ENCODE peak calls at places on chromosome 20, in six cellular contexts. One of them, this sample, is unnamed.

GRCh38 chr20:12928358-12928754 is 80.4 kb upstream of the SPTLC3 start:
- DNase-seq in occipital lobe: no peak
- DNase-seq in left cardiac atrium: no peak
- DNase-seq in DMS153: no peak
- DNase-seq in activated CD4-positive, alpha-beta memory T cell treated with anti-CD3 and anti-CD28 coated beads for 36 hours: no peak
- DNase-seq in PC-9: no peak
- DNase-seq in this sample: no peak

GRCh38 chr20:20367681-20368413 is at the start of gene INSM1:
- DNase-seq in occipital lobe: peak; percentile 38
- DNase-seq in left cardiac atrium: no peak
- DNase-seq in DMS153: peak; percentile 91
- DNase-seq in activated CD4-positive, alpha-beta memory T cell treated with anti-CD3 and anti-CD28 coated beads for 36 hours: peak; percentile 50
- DNase-seq in PC-9: no peak
- DNase-seq in this sample: no peak

GRCh38 chr20:51566594-51566993 is 24.1 kb upstream of the NFATC2 start:
- DNase-seq in occipital lobe: no peak
- DNase-seq in left cardiac atrium: no peak
- DNase-seq in DMS153: no peak
- DNase-seq in activated CD4-positive, alpha-beta memory T cell treated with anti-CD3 and anti-CD28 coated beads for 36 hours: no peak
- DNase-seq in PC-9: no peak
- DNase-seq in this sample: no peak

GRCh38 chr20:25218109-25218486 is 22.6 kb downstream of the ENTPD6 start:
- DNase-seq in occipital lobe: no peak
- DNase-seq in left cardiac atrium: no peak
- DNase-seq in DMS153: no peak
- DNase-seq in activated CD4-positive, alpha-beta memory T cell treated with anti-CD3 and anti-CD28 coated beads for 36 hours: no peak
- DNase-seq in PC-9: no peak
- DNase-seq in this sample: no peak

GRCh38 chr20:17878912-17879602 is 89.5 kb downstream of the SNX5 start:
- DNase-seq in occipital lobe: no peak
- DNase-seq in left cardiac atrium: no peak
- DNase-seq in DMS153: no peak
- DNase-seq in activated CD4-positive, alpha-beta memory T cell treated with anti-CD3 and anti-CD28 coated beads for 36 hours: peak; percentile 32
- DNase-seq in PC-9: no peak
- DNase-seq in this sample: no peak

GRCh38 chr20:40892642-40893041 is 136.0 kb upstream of the TOP1 start:
- DNase-seq in occipital lobe: no peak
- DNase-seq in left cardiac atrium: no peak
- DNase-seq in DMS153: no peak
- DNase-seq in activated CD4-positive, alpha-beta memory T cell treated with anti-CD3 and anti-CD28 coated beads for 36 hours: no peak
- DNase-seq in PC-9: no peak
- DNase-seq in this sample: no peak

GRCh38 chr20:21147593-21147992 is 21.7 kb downstream of the KIZ start:
- DNase-seq in occipital lobe: no peak
- DNase-seq in left cardiac atrium: no peak
- DNase-seq in DMS153: no peak
- DNase-seq in activated CD4-positive, alpha-beta memory T cell treated with anti-CD3 and anti-CD28 coated beads for 36 hours: no peak
- DNase-seq in PC-9: no peak
- DNase-seq in this sample: no peak

GRCh38 chr20:1389703-1390385 is 3.0 kb downstream of the FKBP1A start:
- DNase-seq in occipital lobe: no peak
- DNase-seq in left cardiac atrium: peak; percentile 42
- DNase-seq in DMS153: no peak
- DNase-seq in activated CD4-positive, alpha-beta memory T cell treated with anti-CD3 and anti-CD28 coated beads for 36 hours: peak; percentile 32
- DNase-seq in PC-9: no peak
- DNase-seq in this sample: no peak

GRCh38 chr20:52476074-52476751 is 284.6 kb upstream of the ZFP64 start:
- DNase-seq in occipital lobe: no peak
- DNase-seq in left cardiac atrium: no peak
- DNase-seq in DMS153: no peak
- DNase-seq in activated CD4-positive, alpha-beta memory T cell treated with anti-CD3 and anti-CD28 coated beads for 36 hours: no peak
- DNase-seq in PC-9: no peak
- DNase-seq in this sample: no peak

GRCh38 chr20:1486566-1486965 is 4.7 kb downstream of the SIRPB2 start:
- DNase-seq in occipital lobe: no peak
- DNase-seq in left cardiac atrium: no peak
- DNase-seq in DMS153: no peak
- DNase-seq in activated CD4-positive, alpha-beta memory T cell treated with anti-CD3 and anti-CD28 coated beads for 36 hours: no peak
- DNase-seq in PC-9: no peak
- DNase-seq in this sample: no peak

GRCh38 chr20:49539481-49540231 is 28.3 kb downstream of the PTGIS start:
- DNase-seq in occipital lobe: no peak
- DNase-seq in left cardiac atrium: no peak
- DNase-seq in DMS153: no peak
- DNase-seq in activated CD4-positive, alpha-beta memory T cell treated with anti-CD3 and anti-CD28 coated beads for 36 hours: no peak
- DNase-seq in PC-9: no peak
- DNase-seq in this sample: no peak

GRCh38 chr20:44083220-44083933 is 103.6 kb downstream of the JPH2 start:
- DNase-seq in occipital lobe: no peak
- DNase-seq in left cardiac atrium: peak; percentile 69
- DNase-seq in DMS153: peak; percentile 80
- DNase-seq in activated CD4-positive, alpha-beta memory T cell treated with anti-CD3 and anti-CD28 coated beads for 36 hours: no peak
- DNase-seq in PC-9: peak; percentile 86
- DNase-seq in this sample: no peak

GRCh38 chr20:54272901-54273488 is 65.1 kb downstream of the PFDN4 start:
- DNase-seq in occipital lobe: no peak
- DNase-seq in left cardiac atrium: no peak
- DNase-seq in DMS153: no peak
- DNase-seq in activated CD4-positive, alpha-beta memory T cell treated with anti-CD3 and anti-CD28 coated beads for 36 hours: no peak
- DNase-seq in PC-9: no peak
- DNase-seq in this sample: no peak

GRCh38 chr20:53917145-53918009 is 153.0 kb downstream of the BCAS1 start:
- DNase-seq in occipital lobe: no peak
- DNase-seq in left cardiac atrium: peak; percentile 67
- DNase-seq in DMS153: no peak
- DNase-seq in activated CD4-positive, alpha-beta memory T cell treated with anti-CD3 and anti-CD28 coated beads for 36 hours: no peak
- DNase-seq in PC-9: peak; percentile 79
- DNase-seq in this sample: peak; percentile 65

GRCh38 chr20:35398660-35399144 is 13.1 kb downstream of the UQCC1 start:
- DNase-seq in occipital lobe: no peak
- DNase-seq in left cardiac atrium: no peak
- DNase-seq in DMS153: no peak
- DNase-seq in activated CD4-positive, alpha-beta memory T cell treated with anti-CD3 and anti-CD28 coated beads for 36 hours: no peak
- DNase-seq in PC-9: no peak
- DNase-seq in this sample: no peak

GRCh38 chr20:38982291-38982690 is 20.1 kb downstream of the DHX35 start:
- DNase-seq in occipital lobe: no peak
- DNase-seq in left cardiac atrium: no peak
- DNase-seq in DMS153: no peak
- DNase-seq in activated CD4-positive, alpha-beta memory T cell treated with anti-CD3 and anti-CD28 coated beads for 36 hours: no peak
- DNase-seq in PC-9: peak; percentile 75
- DNase-seq in this sample: no peak

GRCh38 chr20:24506696-24507095 is 37.3 kb downstream of the SYNDIG1 start:
- DNase-seq in occipital lobe: no peak
- DNase-seq in left cardiac atrium: no peak
- DNase-seq in DMS153: no peak
- DNase-seq in activated CD4-positive, alpha-beta memory T cell treated with anti-CD3 and anti-CD28 coated beads for 36 hours: no peak
- DNase-seq in PC-9: no peak
- DNase-seq in this sample: no peak

GRCh38 chr20:60695223-60695622 is 556.8 kb upstream of the CDH4 start:
- DNase-seq in occipital lobe: no peak
- DNase-seq in left cardiac atrium: no peak
- DNase-seq in DMS153: no peak
- DNase-seq in activated CD4-positive, alpha-beta memory T cell treated with anti-CD3 and anti-CD28 coated beads for 36 hours: peak; percentile 53
- DNase-seq in PC-9: no peak
- DNase-seq in this sample: no peak

GRCh38 chr20:57974863-57975262 is 253.6 kb downstream of the ANKRD60 start:
- DNase-seq in occipital lobe: no peak
- DNase-seq in left cardiac atrium: no peak
- DNase-seq in DMS153: no peak
- DNase-seq in activated CD4-positive, alpha-beta memory T cell treated with anti-CD3 and anti-CD28 coated beads for 36 hours: no peak
- DNase-seq in PC-9: no peak
- DNase-seq in this sample: no peak

GRCh38 chr20:64003970-64004725 is 23.2 kb downstream of the PRPF6 start:
- DNase-seq in occipital lobe: no peak
- DNase-seq in left cardiac atrium: no peak
- DNase-seq in DMS153: no peak
- DNase-seq in activated CD4-positive, alpha-beta memory T cell treated with anti-CD3 and anti-CD28 coated beads for 36 hours: no peak
- DNase-seq in PC-9: no peak
- DNase-seq in this sample: no peak

GRCh38 chr20:21623074-21623780 is 82.2 kb upstream of the PAX1 start:
- DNase-seq in occipital lobe: no peak
- DNase-seq in left cardiac atrium: no peak
- DNase-seq in DMS153: no peak
- DNase-seq in activated CD4-positive, alpha-beta memory T cell treated with anti-CD3 and anti-CD28 coated beads for 36 hours: no peak
- DNase-seq in PC-9: no peak
- DNase-seq in this sample: no peak

GRCh38 chr20:59006167-59006863 is 739 bp downstream of the CTSZ start:
- DNase-seq in occipital lobe: no peak
- DNase-seq in left cardiac atrium: peak; percentile 53
- DNase-seq in DMS153: no peak
- DNase-seq in activated CD4-positive, alpha-beta memory T cell treated with anti-CD3 and anti-CD28 coated beads for 36 hours: no peak
- DNase-seq in PC-9: no peak
- DNase-seq in this sample: peak; percentile 28

GRCh38 chr20:6006603-6006949 is 47.3 kb downstream of the LRRN4 start:
- DNase-seq in occipital lobe: no peak
- DNase-seq in left cardiac atrium: no peak
- DNase-seq in DMS153: no peak
- DNase-seq in activated CD4-positive, alpha-beta memory T cell treated with anti-CD3 and anti-CD28 coated beads for 36 hours: peak; percentile 11
- DNase-seq in PC-9: no peak
- DNase-seq in this sample: no peak

GRCh38 chr20:38229376-38230252 is 30.9 kb downstream of the KIAA1755 start:
- DNase-seq in occipital lobe: no peak
- DNase-seq in left cardiac atrium: peak; percentile 17
- DNase-seq in DMS153: no peak
- DNase-seq in activated CD4-positive, alpha-beta memory T cell treated with anti-CD3 and anti-CD28 coated beads for 36 hours: no peak
- DNase-seq in PC-9: peak; percentile 26
- DNase-seq in this sample: no peak

GRCh38 chr20:36824142-36824940 is 50.8 kb upstream of the DSN1 start:
- DNase-seq in occipital lobe: no peak
- DNase-seq in left cardiac atrium: no peak
- DNase-seq in DMS153: no peak
- DNase-seq in activated CD4-positive, alpha-beta memory T cell treated with anti-CD3 and anti-CD28 coated beads for 36 hours: no peak
- DNase-seq in PC-9: peak; percentile 90
- DNase-seq in this sample: no peak

GRCh38 chr20:45943613-45944012 is 9.1 kb downstream of the PCIF1 start:
- DNase-seq in occipital lobe: no peak
- DNase-seq in left cardiac atrium: no peak
- DNase-seq in DMS153: no peak
- DNase-seq in activated CD4-positive, alpha-beta memory T cell treated with anti-CD3 and anti-CD28 coated beads for 36 hours: no peak
- DNase-seq in PC-9: peak; percentile 21
- DNase-seq in this sample: no peak

GRCh38 chr20:58718121-58718563 is 25.5 kb downstream of the NPEPL1 start:
- DNase-seq in occipital lobe: no peak
- DNase-seq in left cardiac atrium: peak; percentile 12
- DNase-seq in DMS153: no peak
- DNase-seq in activated CD4-positive, alpha-beta memory T cell treated with anti-CD3 and anti-CD28 coated beads for 36 hours: no peak
- DNase-seq in PC-9: no peak
- DNase-seq in this sample: no peak

GRCh38 chr20:49245921-49246740 is 26.9 kb downstream of the DDX27 start:
- DNase-seq in occipital lobe: no peak
- DNase-seq in left cardiac atrium: no peak
- DNase-seq in DMS153: peak; percentile 19
- DNase-seq in activated CD4-positive, alpha-beta memory T cell treated with anti-CD3 and anti-CD28 coated beads for 36 hours: peak; percentile 25
- DNase-seq in PC-9: peak; percentile 52
- DNase-seq in this sample: no peak